ENCODE peak calls at places on chromosomes 2 and 18, in eight cellular contexts. B is IMR-90, R is transverse colon, A is gastrocnemius medialis, I is breast epithelium, U is body of pancreas, J is adrenal gland, L is stomach. T is an unnamed sample.

GRCh38 chr2:130754811-130755210 is 529 bp upstream of the AMER3 start:
- DNase-seq in B (no peak), R (no peak), A (no peak), I (no peak), U (no peak), J (no peak), L (no peak), T (no peak)

GRCh38 chr18:37545461-37545860 is 20.1 kb downstream of the CELF4 start:
- DNase-seq in B (no peak), R (no peak), A (no peak), I (no peak), U (no peak), J (no peak), L (no peak), T (no peak)

GRCh38 chr2:136787970-136788369 is 22.6 kb downstream of the THSD7B start:
- DNase-seq in B (no peak), R (no peak), A (no peak), I (no peak), U (no peak), J (no peak), L (no peak), T (no peak)

GRCh38 chr2:176325732-176326131 is 56.5 kb downstream of the MTX2 start:
- DNase-seq in B (no peak), R (no peak), A (no peak), I (no peak), U (no peak), J (no peak), L (no peak), T (no peak)

GRCh38 chr2:12948963-12949353 is 232.2 kb downstream of the TRIB2 start:
- DNase-seq in B (no peak), R (no peak), A (no peak), I (no peak), U (no peak), J (no peak), L (no peak), T (no peak)

GRCh38 chr2:14577843-14578242 is 54.7 kb upstream of the LRATD1 start:
- DNase-seq in B (no peak), R (no peak), A (no peak), I (peak; percentile 34), U (no peak), J (no peak), L (no peak), T (no peak)

GRCh38 chr18:74402806-74403433 is 54.2 kb downstream of the DIPK1C start:
- DNase-seq in B (no peak), R (no peak), A (no peak), I (no peak), U (no peak), J (no peak), L (peak; percentile 19), T (no peak)

GRCh38 chr2:11508279-11508678 is 25.6 kb upstream of the GREB1 start:
- DNase-seq in B (no peak), R (no peak), A (no peak), I (no peak), U (no peak), J (no peak), L (no peak), T (no peak)

GRCh38 chr18:48904847-48905394 is 45.8 kb downstream of the SMAD7 start:
- DNase-seq in B (no peak), R (no peak), A (no peak), I (no peak), U (no peak), J (no peak), L (no peak), T (no peak)

GRCh38 chr2:160630801-160631590 is 137.4 kb upstream of the RBMS1 start:
- DNase-seq in B (peak; percentile 9), R (no peak), A (no peak), I (no peak), U (no peak), J (no peak), L (no peak), T (no peak)

GRCh38 chr2:171807130-171807529 is 86.9 kb downstream of the SLC25A12 start:
- DNase-seq in B (no peak), R (no peak), A (no peak), I (no peak), U (no peak), J (no peak), L (no peak), T (no peak)

GRCh38 chr2:37583867-37584266 is 87.6 kb downstream of the CDC42EP3 start:
- DNase-seq in B (peak; percentile 74), R (no peak), A (no peak), I (no peak), U (no peak), J (no peak), L (no peak), T (no peak)

GRCh38 chr2:68319397-68320117 is at the start of gene CNRIP1:
- DNase-seq in B (peak; percentile 83), R (peak; percentile 46), A (peak; percentile 48), I (no peak), U (peak; percentile 20), J (peak; percentile 55), L (peak; percentile 27), T (peak; percentile 71)

GRCh38 chr2:128206245-128206644 is 112.4 kb downstream of the HS6ST1 start:
- DNase-seq in B (no peak), R (no peak), A (no peak), I (no peak), U (no peak), J (no peak), L (no peak), T (no peak)

GRCh38 chr2:151063271-151063670 is 198.4 kb downstream of the RBM43 start:
- DNase-seq in B (peak; percentile 75), R (no peak), A (no peak), I (no peak), U (no peak), J (no peak), L (no peak), T (no peak)

GRCh38 chr2:157497603-157498314 is 53.9 kb upstream of the CYTIP start:
- DNase-seq in B (peak; percentile 49), R (no peak), A (no peak), I (no peak), U (no peak), J (no peak), L (no peak), T (no peak)

GRCh38 chr2:209389124-209389523 is 34.7 kb upstream of the MAP2 start:
- DNase-seq in B (no peak), R (no peak), A (no peak), I (no peak), U (no peak), J (no peak), L (no peak), T (no peak)

GRCh38 chr2:74374509-74375205 is 5.5 kb downstream of the DCTN1 start:
- DNase-seq in B (peak; percentile 72), R (peak; percentile 70), A (peak; percentile 15), I (peak; percentile 28), U (peak; percentile 56), J (peak; percentile 92), L (peak; percentile 71), T (no peak)

GRCh38 chr2:119522561-119523110 is 1.6 kb downstream of the SCTR start:
- DNase-seq in B (no peak), R (no peak), A (no peak), I (no peak), U (peak; percentile 46), J (no peak), L (no peak), T (no peak)

GRCh38 chr2:165582409-165582808 is 112.9 kb downstream of the CSRNP3 start:
- DNase-seq in B (no peak), R (no peak), A (no peak), I (no peak), U (no peak), J (peak; percentile 41), L (no peak), T (no peak)

GRCh38 chr18:79742076-79742475 is 55.7 kb upstream of the KCNG2 start:
- DNase-seq in B (no peak), R (no peak), A (no peak), I (no peak), U (no peak), J (no peak), L (no peak), T (no peak)

GRCh38 chr2:151637284-151637781 is 96.9 kb downstream of the NEB start:
- DNase-seq in B (no peak), R (peak; percentile 23), A (no peak), I (no peak), U (no peak), J (no peak), L (no peak), T (no peak)

GRCh38 chr18:9105420-9105819 is 2.9 kb downstream of the NDUFV2 start:
- DNase-seq in B (no peak), R (no peak), A (no peak), I (no peak), U (no peak), J (no peak), L (no peak), T (no peak)
- H3K27ac ChIP-seq in B (peak overlapping the region; percentile 41), R (peak overlapping the region; percentile 99), A (peak overlapping the region; percentile 98), I (peak overlapping the region; percentile 96), U (no peak overlapping the region), J (peak overlapping the region; percentile 2), L (peak overlapping the region; percentile 98), T (no peak overlapping the region)

GRCh38 chr18:22550861-22551260 is 133.1 kb upstream of the CTAGE1 start:
- DNase-seq in B (no peak), R (no peak), A (no peak), I (no peak), U (no peak), J (no peak), L (no peak), T (no peak)
- TF ChIP-seq CTCF in B (no peak), R (no peak), A (no peak), I (no peak), U (no peak), J (no peak), L (no peak), T (no peak)

GRCh38 chr2:86562485-86562890 is 755 bp downstream of the CHMP3 start:
- DNase-seq in B (no peak), R (no peak), A (no peak), I (no peak), U (no peak), J (no peak), L (no peak), T (no peak)
- TF ChIP-seq POLR2A in B (no peak), R (no peak), A (no peak), I (no peak), U (no peak), J (no peak), L (no peak), T (no peak)

DNA sequence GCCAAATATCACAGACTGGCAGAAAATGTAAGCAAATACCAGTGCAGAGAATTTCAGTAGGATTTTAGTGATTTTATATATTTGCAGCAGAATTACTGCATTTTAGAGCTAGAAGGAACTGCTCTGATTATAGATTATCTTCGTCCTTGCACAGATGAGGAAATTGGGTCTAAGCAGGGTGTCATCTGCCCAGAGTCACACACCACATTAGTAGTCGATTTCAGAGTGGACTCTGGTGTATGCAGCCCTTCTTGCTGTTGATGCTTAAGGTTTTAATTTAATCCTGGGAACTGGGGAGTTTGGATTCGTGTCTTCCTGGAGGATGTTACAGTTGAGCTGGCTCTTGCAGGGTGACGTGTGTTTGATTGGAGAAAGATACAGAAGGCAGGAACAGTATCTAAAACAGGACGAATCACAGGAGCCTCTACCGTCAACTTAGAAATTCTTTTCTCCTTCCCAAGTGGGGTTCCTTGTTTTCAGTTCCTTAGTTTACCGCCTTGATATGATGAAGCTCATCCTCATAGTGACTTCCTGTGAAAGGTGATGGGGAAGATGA is 6.9 kb downstream of the SOCS6 start:
- DNase-seq in B (peak; percentile 39), R (no peak), A (no peak), I (no peak), U (no peak), J (no peak), L (no peak), T (no peak)
- H3K27ac ChIP-seq in B (no peak overlapping the region), R (peak overlapping the region; percentile 6), A (peak overlapping the region; percentile 17), I (no peak overlapping the region), U (peak overlapping the region; percentile 47), J (no peak overlapping the region), L (no peak overlapping the region), T (peak overlapping the region; percentile 29)